ENCODE peak calls at places on chromosomes 7 and 10, in five cellular contexts. A, M, O, I and U are unnamed samples.

GRCh38 chr10:29753283-29753682 is 118.5 kb upstream of the SVIL start:
- DNase-seq in A (no peak), M (no peak), O (no peak), I (no peak), U (no peak)

GRCh38 chr7:116948934-116949333 is 4.4 kb upstream of the ST7 start:
- DNase-seq in A (no peak), M (no peak), O (no peak), I (no peak), U (no peak)

GRCh38 chr10:96587255-96588059 is 645 bp upstream of the TM9SF3 start:
- DNase-seq in A (peak; percentile 83), M (peak; percentile 80), O (peak; percentile 27), I (peak; percentile 72), U (peak; percentile 52)

GRCh38 chr10:130541090-130541489 is 404.9 kb downstream of the GLRX3 start:
- DNase-seq in A (no peak), M (no peak), O (no peak), I (no peak), U (no peak)

GRCh38 chr10:13206091-13206490 is 28.1 kb downstream of the UCMA start:
- DNase-seq in A (no peak), M (no peak), O (no peak), I (no peak), U (no peak)

GRCh38 chr10:84194424-84195043 is at the start of gene CDHR1:
- DNase-seq in A (no peak), M (no peak), O (no peak), I (no peak), U (no peak)

GRCh38 chr7:22193361-22194016 is 163.5 kb downstream of the RAPGEF5 start:
- DNase-seq in A (peak; percentile 8), M (peak; percentile 17), O (no peak), I (no peak), U (no peak)

GRCh38 chr10:132302911-132303310 is 4.8 kb downstream of the STK32C start:
- DNase-seq in A (no peak), M (no peak), O (no peak), I (no peak), U (no peak)

GRCh38 chr7:125814030-125814535 is 884.5 kb upstream of the POT1 start:
- DNase-seq in A (no peak), M (no peak), O (no peak), I (no peak), U (no peak)

GRCh38 chr10:118465300-118465874 is 123.3 kb upstream of the FAM204A start:
- DNase-seq in A (no peak), M (no peak), O (no peak), I (no peak), U (no peak)

GRCh38 chr10:97861924-97862323 is 12.3 kb downstream of the GOLGA7B start:
- DNase-seq in A (no peak), M (no peak), O (no peak), I (no peak), U (no peak)

GRCh38 chr10:79092292-79092896 is 23.6 kb downstream of the ZMIZ1 start:
- DNase-seq in A (no peak), M (no peak), O (no peak), I (no peak), U (no peak)

GRCh38 chr10:45008524-45009161 is 7.9 kb downstream of the ZNF22 start:
- DNase-seq in A (peak; percentile 89), M (peak; percentile 58), O (no peak), I (peak; percentile 86), U (peak; percentile 31)

GRCh38 chr10:106925187-106925586 is 239.3 kb downstream of the SORCS1 start:
- DNase-seq in A (no peak), M (no peak), O (no peak), I (no peak), U (no peak)

GRCh38 chr7:152590481-152590880 is 85.5 kb downstream of the XRCC2 start:
- DNase-seq in A (no peak), M (no peak), O (no peak), I (no peak), U (no peak)

GRCh38 chr10:9342865-9343450 is 1288.5 kb downstream of the GATA3 start:
- DNase-seq in A (peak; percentile 42), M (no peak), O (no peak), I (peak; percentile 36), U (no peak)

GRCh38 chr7:40604601-40605438 is 470.0 kb downstream of the SUGCT start:
- DNase-seq in A (peak; percentile 52), M (no peak), O (peak; percentile 14), I (peak; percentile 45), U (peak; percentile 35)

GRCh38 chr7:24889611-24890010 is 90.4 kb downstream of the OSBPL3 start:
- DNase-seq in A (no peak), M (no peak), O (no peak), I (no peak), U (no peak)

GRCh38 chr10:62582804-62583208 is 208.6 kb downstream of the ZNF365 start:
- DNase-seq in A (peak; percentile 98), M (peak; percentile 49), O (peak; percentile 55), I (no peak), U (peak; percentile 40)

GRCh38 chr7:70799841-70800405 is 332.0 kb upstream of the GALNT17 start:
- DNase-seq in A (no peak), M (no peak), O (no peak), I (no peak), U (no peak)

GRCh38 chr7:69799048-69799697 is 200.9 kb downstream of the AUTS2 start:
- DNase-seq in A (no peak), M (no peak), O (no peak), I (no peak), U (no peak)

GRCh38 chr7:119596651-119597050 is 676.3 kb upstream of the KCND2 start:
- DNase-seq in A (no peak), M (no peak), O (no peak), I (no peak), U (no peak)

GRCh38 chr7:138030679-138031351 is 28.9 kb upstream of the CREB3L2 start:
- DNase-seq in A (no peak), M (no peak), O (no peak), I (no peak), U (no peak)

GRCh38 chr7:134016223-134016941 is 110.8 kb upstream of the LRGUK start:
- DNase-seq in A (peak; percentile 39), M (no peak), O (no peak), I (peak; percentile 65), U (peak; percentile 7)

GRCh38 chr10:71127019-71127534 is 85.3 kb upstream of the UNC5B start:
- DNase-seq in A (no peak), M (no peak), O (no peak), I (no peak), U (no peak)

GRCh38 chr7:17492437-17492836 is 194.0 kb downstream of the AHR start:
- DNase-seq in A (no peak), M (no peak), O (no peak), I (no peak), U (no peak)

GRCh38 chr7:116861717-116862116 is 670 bp upstream of the CAPZA2 start:
- DNase-seq in A (no peak), M (no peak), O (no peak), I (no peak), U (no peak)

GRCh38 chr10:115818015-115818414 is 455.0 kb downstream of the GFRA1 start:
- DNase-seq in A (peak; percentile 43), M (no peak), O (no peak), I (no peak), U (no peak)

DNA sequence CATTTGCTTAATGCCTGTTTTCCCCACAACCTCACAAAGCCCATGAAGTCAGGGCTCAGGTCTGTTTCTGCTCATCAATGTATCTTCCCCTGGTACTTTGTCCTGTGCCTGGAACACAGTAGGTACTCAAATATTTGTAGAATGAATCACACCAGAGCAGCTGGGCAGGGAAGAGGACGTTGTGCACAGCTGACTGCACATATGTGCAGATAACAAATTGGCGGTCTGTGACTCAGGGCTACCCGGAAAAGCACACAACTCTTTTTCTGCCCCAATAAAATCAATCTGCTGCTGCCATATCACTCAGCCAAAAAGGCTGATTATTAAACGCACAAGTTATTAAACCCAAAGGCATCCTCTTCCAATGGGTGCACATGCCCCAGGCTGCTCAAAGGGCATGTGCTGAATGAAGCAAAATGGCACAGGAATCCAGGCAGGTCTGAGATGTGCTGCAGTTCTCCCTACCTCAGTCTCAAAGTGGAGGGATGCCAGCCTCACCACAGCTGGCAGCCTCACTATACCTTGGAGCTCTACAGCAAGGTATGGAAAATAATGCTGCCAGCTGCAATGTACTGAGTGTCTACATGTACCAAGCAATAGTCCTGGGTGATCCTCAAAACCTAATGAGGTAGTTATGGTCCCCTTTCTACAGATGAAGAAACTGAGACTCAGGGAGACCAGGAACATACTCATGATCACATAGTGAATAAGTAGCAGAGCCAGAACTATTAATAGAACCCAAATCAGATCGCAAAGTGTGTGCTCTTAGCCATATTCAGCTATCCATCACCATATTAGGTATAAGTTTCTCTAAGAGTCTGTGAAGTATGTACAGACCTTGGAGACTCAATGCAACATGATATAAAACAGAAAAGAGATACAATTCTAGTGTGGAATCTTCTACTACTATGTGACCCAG is 43.4 kb downstream of the SORBS1 start:
- DNase-seq in A (peak; percentile 17), M (no peak), O (no peak), I (no peak), U (peak; percentile 78)
- TF ChIP-seq POLR2A in A (no peak), M (no peak), O (no peak), I (no peak), U (no peak)

DNA sequence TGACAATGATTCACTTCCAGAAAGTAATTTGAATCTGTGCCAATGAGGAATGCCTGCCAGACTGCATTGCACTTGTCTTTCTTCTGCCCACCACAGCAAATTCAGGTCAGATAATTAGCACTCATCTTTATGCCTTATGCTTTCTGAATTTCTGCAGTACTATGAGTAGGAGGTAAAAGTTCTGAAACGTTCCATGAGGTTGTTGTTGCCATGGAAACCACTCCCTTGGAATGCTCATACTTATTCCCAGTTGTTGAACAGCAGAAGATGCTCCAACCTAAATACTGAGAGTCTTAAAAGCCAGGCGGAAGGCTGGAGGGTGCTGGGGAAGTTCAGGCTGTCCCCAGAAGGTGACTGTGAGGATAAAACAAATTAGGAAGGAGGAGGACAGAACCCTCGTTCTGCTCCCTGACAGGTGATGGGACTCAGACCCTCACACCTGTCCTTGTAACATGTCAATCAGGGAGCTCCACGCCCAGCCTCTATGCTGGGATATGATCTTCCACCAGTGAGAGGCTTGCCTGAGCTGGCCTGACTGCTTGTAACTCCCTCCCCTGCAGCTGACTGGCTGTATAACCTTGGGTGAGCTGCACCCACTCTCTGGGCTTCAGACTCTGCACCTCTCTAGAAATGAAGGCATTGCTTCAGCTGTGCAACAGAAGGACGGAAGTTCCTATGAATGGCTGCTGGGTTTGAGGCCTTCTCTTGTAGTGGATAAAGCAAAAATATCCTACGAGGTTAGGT is 554.3 kb upstream of the MGMT start:
- DNase-seq in A (no peak), M (no peak), O (no peak), I (no peak), U (no peak)
- TF ChIP-seq POLR2A in A (no peak), M (no peak), O (no peak), I (no peak), U (no peak)

GRCh38 chr7:88218836-88219605 is 817 bp downstream of the SRI start:
- DNase-seq in A (peak; percentile 66), M (peak; percentile 40), O (peak; percentile 32), I (no peak), U (peak; percentile 12)
- TF ChIP-seq POLR2A in A (peak; percentile 40), M (no peak), O (no peak), I (no peak), U (no peak)

GRCh38 chr10:135601-136464 is 578 bp downstream of the ZMYND11 start:
- DNase-seq in A (peak; percentile 43), M (peak; percentile 65), O (peak; percentile 34), I (peak; percentile 64), U (peak; percentile 23)
- TF ChIP-seq POLR2A in A (peak; percentile 64), M (peak; percentile 28), O (no peak), I (no peak), U (no peak)